ENCODE peak calls at places on chromosomes 2 and 18, in five cellular contexts. O is heart left ventricle; R is aorta; U is fibroblast of lung; S is effector memory CD4-positive, alpha-beta T cell. E is an unnamed sample.

GRCh38 chr18:4068552-4069158 is 386.5 kb downstream of the DLGAP1 start:
- DNase-seq in O (no peak), R (no peak), U (peak; percentile 29), S (no peak), E (no peak)

GRCh38 chr2:97005353-97005752 is 19.0 kb upstream of the FAM178B start:
- DNase-seq in O (no peak), R (no peak), U (no peak), S (no peak), E (no peak)

GRCh38 chr2:3738454-3738853 is 35.1 kb downstream of the DCDC2C start:
- DNase-seq in O (no peak), R (no peak), U (no peak), S (no peak), E (no peak)

GRCh38 chr2:18067980-18068379 is 189.5 kb downstream of the KCNS3 start:
- DNase-seq in O (no peak), R (no peak), U (no peak), S (no peak), E (no peak)

GRCh38 chr2:47402555-47402804 is 476 bp upstream of the MSH2 start:
- DNase-seq in O (no peak), R (no peak), U (peak; percentile 51), S (no peak), E (no peak)

GRCh38 chr18:8517276-8517675 is 92.0 kb upstream of the RAB12 start:
- DNase-seq in O (no peak), R (no peak), U (no peak), S (no peak), E (no peak)

GRCh38 chr2:131043199-131044077 is 49.8 kb downstream of the FAM168B start:
- DNase-seq in O (no peak), R (no peak), U (no peak), S (no peak), E (no peak)

GRCh38 chr2:70474266-70474848 is 79.3 kb downstream of the TGFA start:
- DNase-seq in O (no peak), R (no peak), U (no peak), S (no peak), E (no peak)

GRCh38 chr18:45850021-45850420 is 24.5 kb downstream of the SIGLEC15 start:
- DNase-seq in O (no peak), R (no peak), U (no peak), S (no peak), E (no peak)

GRCh38 chr2:104855174-104856085 is 1.5 kb downstream of the POU3F3 start:
- DNase-seq in O (no peak), R (no peak), U (no peak), S (no peak), E (no peak)

GRCh38 chr2:2756886-2757285 is 425.8 kb upstream of the MYT1L start:
- DNase-seq in O (no peak), R (no peak), U (no peak), S (no peak), E (no peak)

GRCh38 chr18:37499008-37499407 is 66.6 kb downstream of the CELF4 start:
- DNase-seq in O (no peak), R (no peak), U (no peak), S (no peak), E (no peak)

GRCh38 chr2:28974252-28974651 is 6.8 kb upstream of the TOGARAM2 start:
- DNase-seq in O (no peak), R (no peak), U (no peak), S (no peak), E (no peak)

GRCh38 chr2:194323740-194324139 is 1333.3 kb upstream of the SLC39A10 start:
- DNase-seq in O (no peak), R (no peak), U (no peak), S (no peak), E (no peak)

GRCh38 chr2:217936952-217937351 is 65.8 kb downstream of the TNS1 start:
- DNase-seq in O (no peak), R (no peak), U (no peak), S (no peak), E (no peak)

GRCh38 chr2:217935901-217936684 is 66.7 kb downstream of the TNS1 start:
- DNase-seq in O (no peak), R (peak; percentile 57), U (peak; percentile 84), S (no peak), E (peak; percentile 18)

GRCh38 chr2:217938038-217938437 is 64.8 kb downstream of the TNS1 start:
- DNase-seq in O (peak; percentile 78), R (no peak), U (no peak), S (no peak), E (no peak)

GRCh38 chr2:217939220-217939619 is 63.6 kb downstream of the TNS1 start:
- DNase-seq in O (peak; percentile 23), R (no peak), U (no peak), S (no peak), E (peak; percentile 12)

DNA sequence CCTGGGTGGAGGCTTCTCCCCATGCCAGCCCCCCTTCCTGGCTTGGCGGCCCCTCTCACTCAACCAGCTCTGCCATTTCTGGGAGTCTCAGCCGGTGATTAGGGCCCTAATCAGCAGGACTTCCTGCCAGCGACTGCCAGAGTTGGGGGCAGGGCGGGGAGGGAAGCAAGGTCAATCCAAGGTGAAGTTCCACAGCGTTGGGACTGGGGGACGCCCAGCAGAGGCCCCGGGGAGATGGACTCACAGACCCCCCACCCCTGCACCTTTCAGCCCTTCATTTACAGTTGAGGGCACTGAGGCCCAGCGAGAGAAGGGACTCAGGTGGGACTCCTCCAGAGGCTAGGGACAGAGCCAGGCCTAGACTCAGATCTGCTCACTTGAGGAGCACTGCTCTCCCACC is 65.3 kb downstream of the TNS1 start:
- DNase-seq in O (peak; percentile 84), R (peak; percentile 78), U (peak; percentile 60), S (no peak), E (no peak)
- H3K4me1 ChIP-seq in O (peaks cover 100% of the 10 kb centered on the region), R (no peaks in the 10 kb centered on the region), U (peaks cover 63% of the 10 kb centered on the region), S (no peaks in the 10 kb centered on the region), E (peaks cover 12% of the 10 kb centered on the region)

GRCh38 chr2:181174880-181175590 is 194.6 kb downstream of the UBE2E3 start:
- DNase-seq in O (no peak), R (no peak), U (peak; percentile 49), S (no peak), E (no peak)
- H3K4me1 ChIP-seq in O (no peaks in the 10 kb centered on the region), R (no peaks in the 10 kb centered on the region), U (no peaks in the 10 kb centered on the region), S (no peaks in the 10 kb centered on the region), E (no peaks in the 10 kb centered on the region)

GRCh38 chr2:222289280-222290250 is 9.2 kb downstream of the PAX3 start:
- DNase-seq in O (no peak), R (no peak), U (no peak), S (no peak), E (no peak)

GRCh38 chr2:222288590-222289279 is 10.1 kb downstream of the PAX3 start:
- DNase-seq in O (no peak), R (no peak), U (no peak), S (no peak), E (no peak)

GRCh38 chr2:222291485-222291841 is 7.3 kb downstream of the PAX3 start:
- DNase-seq in O (no peak), R (no peak), U (no peak), S (no peak), E (no peak)

GRCh38 chr2:222290691-222291484 is 7.9 kb downstream of the PAX3 start:
- DNase-seq in O (no peak), R (no peak), U (peak; percentile 84), S (no peak), E (no peak)

GRCh38 chr2:222290371-222290690 is 8.5 kb downstream of the PAX3 start:
- DNase-seq in O (no peak), R (no peak), U (no peak), S (no peak), E (no peak)
- H3K4me1 ChIP-seq in O (peaks cover 7% of the 10 kb centered on the region), R (no peaks in the 10 kb centered on the region), U (peaks cover 2% of the 10 kb centered on the region), S (peaks cover 6% of the 10 kb centered on the region), E (peaks cover 5% of the 10 kb centered on the region)

GRCh38 chr2:106167067-106167466 is 27.0 kb downstream of the UXS1 start:
- DNase-seq in O (no peak), R (no peak), U (no peak), S (no peak), E (no peak)
- H3K4me1 ChIP-seq in O (no peaks in the 10 kb centered on the region), R (no peaks in the 10 kb centered on the region), U (no peaks in the 10 kb centered on the region), S (peaks cover 11% of the 10 kb centered on the region), E (no peaks in the 10 kb centered on the region)

DNA sequence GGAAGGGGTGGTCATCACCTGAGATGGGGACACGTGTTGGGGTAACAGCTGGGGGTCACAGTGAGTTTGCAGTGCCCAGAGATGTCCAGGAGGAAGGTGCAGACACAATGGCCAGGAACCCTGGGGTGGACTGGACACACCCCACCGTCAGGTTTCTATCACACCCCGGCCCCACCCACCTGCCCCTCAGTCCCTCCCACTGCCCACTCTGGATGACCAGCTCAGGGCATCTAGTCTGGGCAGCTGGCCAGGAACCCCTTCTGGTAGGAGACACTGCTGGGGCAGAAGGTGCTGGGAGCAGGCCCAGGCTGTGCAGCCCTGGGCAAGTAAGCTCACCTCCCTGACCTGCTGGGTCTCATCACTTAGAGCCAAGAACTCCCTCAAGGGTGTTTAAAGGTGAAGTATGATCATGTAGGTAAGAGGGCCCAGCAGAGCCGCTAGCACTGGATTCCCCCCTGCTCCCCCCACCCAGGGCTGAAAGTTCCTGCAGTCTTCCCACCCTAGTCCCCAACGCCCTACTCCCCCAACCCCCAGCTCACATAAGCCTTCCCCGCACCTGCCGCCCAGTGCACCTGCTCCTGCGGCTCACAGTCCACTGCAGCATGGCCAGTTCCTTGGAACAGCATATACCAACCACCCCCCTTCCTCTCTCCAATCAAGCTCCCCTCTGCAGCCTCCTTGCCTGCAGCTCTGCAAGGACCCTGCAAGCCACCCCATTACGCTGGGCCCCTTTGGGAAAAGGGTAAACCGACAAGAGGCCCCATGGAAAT is 17.3 kb downstream of the BIN1 start:
- DNase-seq in O (peak; percentile 31), R (no peak), U (no peak), S (no peak), E (no peak)
- H3K4me1 ChIP-seq in O (peaks cover 33% of the 10 kb centered on the region), R (no peaks in the 10 kb centered on the region), U (peaks cover 21% of the 10 kb centered on the region), S (peaks cover 12% of the 10 kb centered on the region), E (peaks cover 16% of the 10 kb centered on the region)

GRCh38 chr2:236174608-236175001 is 6.4 kb upstream of the GBX2 start:
- DNase-seq in O (no peak), R (no peak), U (no peak), S (no peak), E (no peak)

GRCh38 chr2:236176417-236176816 is 8.2 kb upstream of the GBX2 start:
- DNase-seq in O (no peak), R (no peak), U (no peak), S (no peak), E (peak; percentile 34)

GRCh38 chr2:236172238-236172865 is 4.2 kb upstream of the GBX2 start:
- DNase-seq in O (no peak), R (no peak), U (no peak), S (no peak), E (no peak)

GRCh38 chr2:236172866-236173733 is 4.9 kb upstream of the GBX2 start:
- DNase-seq in O (no peak), R (no peak), U (no peak), S (no peak), E (no peak)

DNA sequence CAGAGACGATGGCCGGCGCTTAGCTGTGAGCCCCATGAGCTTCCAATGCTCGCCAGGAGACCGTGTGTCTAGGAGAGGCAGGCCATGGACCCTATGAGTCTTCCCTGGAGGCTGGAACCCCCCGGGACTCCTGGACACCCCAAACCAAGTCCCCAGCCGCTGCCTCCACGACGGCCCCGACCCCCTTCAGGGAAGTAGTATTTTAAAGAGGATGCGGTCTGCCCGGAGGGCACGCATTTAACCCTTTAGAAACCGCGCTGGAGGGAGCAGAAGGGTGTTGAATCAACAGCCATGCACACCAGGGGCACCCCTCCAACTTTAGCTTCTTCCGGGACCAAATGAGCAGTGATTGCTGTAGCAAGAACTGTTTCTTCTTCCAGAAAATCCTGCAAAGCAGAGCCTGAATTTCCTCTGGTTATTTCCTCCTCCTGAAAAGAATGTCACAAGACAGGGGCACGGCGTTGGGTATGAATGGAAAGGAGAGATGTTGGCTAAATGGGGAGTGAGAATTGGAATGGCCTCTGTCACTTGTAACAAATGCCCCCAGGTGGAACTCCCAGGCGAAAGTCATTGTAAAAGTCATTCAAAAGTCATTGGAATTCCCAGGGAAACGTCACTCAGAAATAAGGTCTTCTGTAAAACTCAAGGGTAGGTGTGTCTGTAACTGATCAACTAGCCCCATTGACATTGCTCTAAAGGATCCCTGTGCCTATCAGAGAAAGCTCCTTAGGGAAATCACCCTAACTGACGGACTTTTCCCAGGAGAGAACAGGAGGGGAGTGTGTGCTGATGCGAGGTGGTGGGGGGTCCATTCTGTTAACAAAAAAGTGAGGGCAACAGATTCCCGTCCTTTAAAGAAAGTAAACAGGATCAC is 5.8 kb upstream of the GBX2 start:
- DNase-seq in O (no peak), R (no peak), U (no peak), S (no peak), E (no peak)
- H3K4me1 ChIP-seq in O (peaks cover 31% of the 10 kb centered on the region), R (no peaks in the 10 kb centered on the region), U (peaks cover under 1% of the 10 kb centered on the region), S (peaks cover 4% of the 10 kb centered on the region), E (peaks cover 16% of the 10 kb centered on the region)

E was measured in mucosa of descending colon.